ENCODE peak calls at places on chromosomes 4 and X, in six cellular contexts. P, J, Q, I, V and M are unnamed samples.

GRCh38 chr4:89752932-89753598 is 83.9 kb downstream of the SNCA start:
- DNase-seq in J (no peak), Q (peak; percentile 23), P (peak; percentile 73), V (no peak), I (no peak), M (peak; percentile 73)

GRCh38 chrX:136667446-136668168 is 19.6 kb downstream of the CD40LG start:
- DNase-seq in Q (no peak), P (no peak), V (no peak), J (no peak), I (no peak), M (no peak)

GRCh38 chr4:27217261-27217769 is 356.7 kb downstream of the STIM2 start:
- DNase-seq in P (peak; percentile 15), J (no peak), V (no peak), Q (no peak), I (no peak), M (no peak)

GRCh38 chr4:182492456-182492855 is 249.3 kb downstream of the TENM3 start:
- DNase-seq in V (no peak), Q (no peak), P (no peak), I (no peak), J (no peak), M (no peak)

GRCh38 chr4:1752284-1753041 is 31.1 kb downstream of the TACC3 start:
- DNase-seq in I (no peak), V (no peak), J (no peak), Q (no peak), P (peak; percentile 65), M (no peak)

GRCh38 chrX:120308959-120309872 is 2.0 kb downstream of the TMEM255A start:
- DNase-seq in J (peak; percentile 60), V (no peak), Q (peak; percentile 81), P (peak; percentile 77), I (peak; percentile 78), M (no peak)

GRCh38 chr4:38867478-38868054 is at the start of gene FAM114A1:
- DNase-seq in Q (peak; percentile 80), P (peak; percentile 69), V (no peak), I (no peak), J (peak; percentile 93), M (no peak)

GRCh38 chrX:50067435-50068292 is 133.1 kb downstream of the AKAP4 start:
- DNase-seq in Q (peak; percentile 21), I (no peak), V (peak; percentile 15), J (peak; percentile 76), P (peak; percentile 2), M (no peak)

GRCh38 chrX:19860571-19860970 is 26.8 kb downstream of the SH3KBP1 start:
- DNase-seq in J (no peak), V (no peak), Q (no peak), I (no peak), P (no peak), M (no peak)

GRCh38 chrX:63503541-63503940 is 152.4 kb upstream of the SPIN4 start:
- DNase-seq in V (no peak), P (peak; percentile 2), I (no peak), Q (no peak), J (no peak), M (no peak)

GRCh38 chr4:83644677-83645639 is 109.0 kb downstream of the GPAT3 start:
- DNase-seq in Q (no peak), I (no peak), P (peak; percentile 72), J (no peak), V (no peak), M (no peak)

GRCh38 chrX:69968956-69969355 is 80.8 kb downstream of the AWAT2 start:
- DNase-seq in I (no peak), J (peak; percentile 30), P (no peak), V (no peak), Q (no peak), M (no peak)

GRCh38 chrX:153924149-153924861 is 1.8 kb downstream of the ARHGAP4 start:
- DNase-seq in I (no peak), V (no peak), J (no peak), P (peak; percentile 38), Q (no peak), M (no peak)

GRCh38 chrX:9859711-9860555 is 73.7 kb downstream of the SHROOM2 start:
- DNase-seq in V (no peak), P (no peak), Q (no peak), I (no peak), J (no peak), M (no peak)

GRCh38 chr4:140300271-140300970 is 73.0 kb upstream of the SCOC start:
- DNase-seq in V (no peak), J (no peak), I (no peak), P (peak; percentile 96), Q (no peak), M (peak; percentile 52)

GRCh38 chrX:102558607-102559006 is 40.7 kb upstream of the ARMCX5 start:
- DNase-seq in V (no peak), I (no peak), Q (no peak), J (no peak), P (no peak), M (no peak)

GRCh38 chr4:153116801-153117200 is 87.4 kb upstream of the TRIM2 start:
- DNase-seq in P (no peak), J (no peak), V (no peak), I (no peak), Q (no peak), M (no peak)

GRCh38 chrX:48458711-48459110 is 11.3 kb downstream of the SLC38A5 start:
- DNase-seq in J (no peak), V (no peak), P (no peak), Q (no peak), I (no peak), M (no peak)

GRCh38 chrX:135977611-135978010 is 3.8 kb upstream of the MMGT1 start:
- DNase-seq in I (no peak), Q (no peak), P (peak; percentile 57), V (no peak), J (no peak), M (no peak)

GRCh38 chr4:148565801-148566200 is 123.6 kb upstream of the NR3C2 start:
- DNase-seq in P (no peak), I (no peak), J (no peak), V (no peak), Q (no peak), M (no peak)

GRCh38 chr4:145012841-145013240 is 85.2 kb downstream of the ANAPC10 start:
- DNase-seq in V (no peak), I (no peak), P (peak; percentile 80), J (no peak), Q (no peak), M (peak; percentile 15)

GRCh38 chr4:636628-636950 is 11.2 kb downstream of the PDE6B start:
- DNase-seq in V (no peak), P (no peak), I (no peak), Q (peak; percentile 1), J (no peak), M (no peak)

GRCh38 chrX:17591741-17592110 is 145.6 kb upstream of the SCML1 start:
- DNase-seq in I (no peak), V (no peak), Q (peak; percentile 27), P (peak; percentile 59), J (no peak), M (peak; percentile 31)

GRCh38 chrX:15241258-15241657 is 28.6 kb downstream of the ASB9 start:
- DNase-seq in P (no peak), V (no peak), I (no peak), Q (no peak), J (no peak), M (no peak)

GRCh38 chrX:136878423-136878822 is 2.1 kb downstream of the RBMX start:
- DNase-seq in J (no peak), I (no peak), P (no peak), Q (no peak), V (no peak), M (no peak)

GRCh38 chr4:41507292-41507933 is 30.5 kb upstream of the LIMCH1 start:
- DNase-seq in I (no peak), P (peak; percentile 24), V (no peak), Q (no peak), J (no peak), M (no peak)

GRCh38 chr4:168522829-168523228 is 26.0 kb downstream of the PALLD start:
- DNase-seq in Q (no peak), V (no peak), P (no peak), I (no peak), J (no peak), M (no peak)

GRCh38 chr4:65669008-65669971 is 999 bp downstream of the EPHA5 start:
- DNase-seq in V (no peak), J (no peak), P (no peak), Q (peak; percentile 41), I (no peak), M (no peak)

GRCh38 chr4:87511500-87511899 is 17.7 kb downstream of the SPARCL1 start:
- DNase-seq in Q (no peak), V (no peak), J (no peak), I (no peak), P (no peak), M (no peak)

GRCh38 chrX:77893713-77894112 is 1.5 kb downstream of the MAGT1 start:
- DNase-seq in J (no peak), V (no peak), I (no peak), Q (no peak), P (no peak), M (no peak)
- H3K4me3 ChIP-seq in J (peak overlapping the region; percentile 57), V (no peak overlapping the region), I (peak overlapping the region; percentile 69), Q (no peak overlapping the region), P (peak overlapping the region; percentile 86), M (peak overlapping the region; percentile 86)

GRCh38 chr4:11698846-11699590 is 270.3 kb upstream of the HS3ST1 start:
- DNase-seq in P (peak; percentile 95), Q (no peak), J (no peak), I (no peak), V (no peak), M (no peak)

GRCh38 chr4:11702886-11703555 is 274.3 kb upstream of the HS3ST1 start:
- DNase-seq in I (no peak), P (peak; percentile 88), J (no peak), Q (no peak), V (no peak), M (no peak)

GRCh38 chr4:11700751-11701226 is 272.1 kb upstream of the HS3ST1 start:
- DNase-seq in J (no peak), P (peak; percentile 97), Q (no peak), I (no peak), V (no peak), M (no peak)

GRCh38 chr4:11704136-11704535 is 275.4 kb upstream of the HS3ST1 start:
- DNase-seq in P (peak; percentile 71), I (no peak), Q (no peak), V (no peak), J (no peak), M (peak; percentile 41)

GRCh38 chr4:11701978-11702377 is 273.3 kb upstream of the HS3ST1 start:
- DNase-seq in I (no peak), P (no peak), V (no peak), J (no peak), Q (no peak), M (no peak)
- TF ChIP-seq CTCF in I (no peak), P (no peak), V (peak; percentile 27), J (no peak), Q (no peak), M (no peak)

DNA sequence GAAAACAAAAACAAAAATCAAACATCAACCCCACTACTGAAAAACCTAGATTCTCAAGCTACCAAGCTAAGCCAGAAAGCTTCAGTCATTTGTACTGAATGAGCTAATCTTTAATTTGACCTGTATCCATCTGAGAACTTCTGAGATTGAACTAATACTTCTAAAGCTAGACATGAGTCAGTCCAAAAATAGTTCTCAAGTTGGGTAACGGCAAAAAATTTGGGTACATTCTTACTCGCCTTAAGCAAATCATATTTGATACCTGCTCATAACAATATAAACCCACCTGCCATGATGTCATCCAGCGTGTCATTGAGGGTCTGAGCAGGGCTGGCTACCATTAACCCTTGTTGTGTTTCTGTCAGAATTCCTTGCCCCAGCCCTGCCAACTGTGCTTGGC is 69.7 kb upstream of the COX18 start:
- DNase-seq in Q (no peak), I (no peak), J (no peak), V (no peak), P (no peak), M (no peak)
- H3K4me3 ChIP-seq in Q (no peak overlapping the region), I (no peak overlapping the region), J (no peak overlapping the region), V (no peak overlapping the region), P (no peak overlapping the region), M (no peak overlapping the region)

GRCh38 chrX:129158505-129158904 is 364.8 kb downstream of the SMARCA1 start:
- DNase-seq in Q (no peak), P (no peak), V (no peak), J (no peak), I (no peak), M (no peak)
- TF ChIP-seq CTCF in Q (no peak), P (no peak), V (no peak), J (no peak), I (no peak), M (no peak)